ENCODE peak calls at places on chromosomes 13 and 19, in eight cellular contexts. One of them, this sample, is unnamed.
A peak's percentile ranks its signal among the peaks of the same experiment; 100 is the strongest.

GRCh38 chr19:10604460-10604980 is 17.4 kb upstream of the AP1M2 start:
- DNase-seq in upper lobe of right lung: no peak
- DNase-seq in endodermal cell: no peak
- DNase-seq in aorta: no peak
- DNase-seq in coronary artery: no peak
- DNase-seq in skeletal muscle cell: no peak
- DNase-seq in AG09309: no peak
- DNase-seq in breast epithelium: no peak
- DNase-seq in this sample: no peak

GRCh38 chr13:108200781-108201398 is 14.4 kb downstream of the LIG4 start:
- DNase-seq in upper lobe of right lung: no peak
- DNase-seq in endodermal cell: no peak
- DNase-seq in aorta: no peak
- DNase-seq in coronary artery: no peak
- DNase-seq in skeletal muscle cell: no peak
- DNase-seq in AG09309: no peak
- DNase-seq in breast epithelium: no peak
- DNase-seq in this sample: peak; percentile 64

GRCh38 chr13:112071011-112071901 is 4.3 kb downstream of the SOX1 start:
- DNase-seq in upper lobe of right lung: no peak
- DNase-seq in endodermal cell: no peak
- DNase-seq in aorta: no peak
- DNase-seq in coronary artery: no peak
- DNase-seq in skeletal muscle cell: no peak
- DNase-seq in AG09309: no peak
- DNase-seq in breast epithelium: no peak
- DNase-seq in this sample: no peak

GRCh38 chr13:110149036-110149435 is 157.9 kb downstream of the COL4A1 start:
- DNase-seq in upper lobe of right lung: no peak
- DNase-seq in endodermal cell: no peak
- DNase-seq in aorta: no peak
- DNase-seq in coronary artery: no peak
- DNase-seq in skeletal muscle cell: no peak
- DNase-seq in AG09309: peak; percentile 81
- DNase-seq in breast epithelium: no peak
- DNase-seq in this sample: peak; percentile 58

GRCh38 chr19:55098716-55099556 is 18.5 kb downstream of the PPP1R12C start:
- DNase-seq in upper lobe of right lung: no peak
- DNase-seq in endodermal cell: peak; percentile 66
- DNase-seq in aorta: no peak
- DNase-seq in coronary artery: no peak
- DNase-seq in skeletal muscle cell: no peak
- DNase-seq in AG09309: no peak
- DNase-seq in breast epithelium: no peak
- DNase-seq in this sample: no peak

GRCh38 chr13:33353210-33353609 is 67.7 kb upstream of the STARD13 start:
- DNase-seq in upper lobe of right lung: peak; percentile 84
- DNase-seq in endodermal cell: no peak
- DNase-seq in aorta: no peak
- DNase-seq in coronary artery: no peak
- DNase-seq in skeletal muscle cell: no peak
- DNase-seq in AG09309: no peak
- DNase-seq in breast epithelium: no peak
- DNase-seq in this sample: no peak

GRCh38 chr19:48551437-48552302 is at the start of gene SULT2B1:
- DNase-seq in upper lobe of right lung: peak; percentile 86
- DNase-seq in endodermal cell: no peak
- DNase-seq in aorta: no peak
- DNase-seq in coronary artery: no peak
- DNase-seq in skeletal muscle cell: no peak
- DNase-seq in AG09309: no peak
- DNase-seq in breast epithelium: peak; percentile 89
- DNase-seq in this sample: no peak

GRCh38 chr13:32098275-32098674 is 66.7 kb downstream of the FRY start:
- DNase-seq in upper lobe of right lung: no peak
- DNase-seq in endodermal cell: no peak
- DNase-seq in aorta: no peak
- DNase-seq in coronary artery: no peak
- DNase-seq in skeletal muscle cell: no peak
- DNase-seq in AG09309: no peak
- DNase-seq in breast epithelium: no peak
- DNase-seq in this sample: no peak

GRCh38 chr19:35383536-35383935 is 12.7 kb downstream of the GPR42 start:
- DNase-seq in upper lobe of right lung: no peak
- DNase-seq in endodermal cell: no peak
- DNase-seq in aorta: no peak
- DNase-seq in coronary artery: no peak
- DNase-seq in skeletal muscle cell: no peak
- DNase-seq in AG09309: no peak
- DNase-seq in breast epithelium: no peak
- DNase-seq in this sample: no peak

GRCh38 chr13:46885018-46885417 is 11.8 kb downstream of the HTR2A start:
- DNase-seq in upper lobe of right lung: no peak
- DNase-seq in endodermal cell: no peak
- DNase-seq in aorta: no peak
- DNase-seq in coronary artery: no peak
- DNase-seq in skeletal muscle cell: no peak
- DNase-seq in AG09309: no peak
- DNase-seq in breast epithelium: no peak
- DNase-seq in this sample: peak; percentile 37

GRCh38 chr13:105278797-105279425 is 1256.6 kb downstream of the EFNB2 start:
- DNase-seq in upper lobe of right lung: no peak
- DNase-seq in endodermal cell: peak; percentile 77
- DNase-seq in aorta: no peak
- DNase-seq in coronary artery: no peak
- DNase-seq in skeletal muscle cell: no peak
- DNase-seq in AG09309: no peak
- DNase-seq in breast epithelium: no peak
- DNase-seq in this sample: no peak

GRCh38 chr19:55253842-55254624 is 4.8 kb downstream of the PPP6R1 start:
- DNase-seq in upper lobe of right lung: peak; percentile 58
- DNase-seq in endodermal cell: no peak
- DNase-seq in aorta: no peak
- DNase-seq in coronary artery: no peak
- DNase-seq in skeletal muscle cell: no peak
- DNase-seq in AG09309: no peak
- DNase-seq in breast epithelium: no peak
- DNase-seq in this sample: no peak

GRCh38 chr13:31663880-31664585 is 75.3 kb upstream of the RXFP2 start:
- DNase-seq in upper lobe of right lung: no peak
- DNase-seq in endodermal cell: no peak
- DNase-seq in aorta: no peak
- DNase-seq in coronary artery: no peak
- DNase-seq in skeletal muscle cell: no peak
- DNase-seq in AG09309: no peak
- DNase-seq in breast epithelium: no peak
- DNase-seq in this sample: no peak

GRCh38 chr13:44434441-44435141 is 61.0 kb downstream of the SERP2 start:
- DNase-seq in upper lobe of right lung: no peak
- DNase-seq in endodermal cell: peak; percentile 42
- DNase-seq in aorta: no peak
- DNase-seq in coronary artery: no peak
- DNase-seq in skeletal muscle cell: no peak
- DNase-seq in AG09309: no peak
- DNase-seq in breast epithelium: no peak
- DNase-seq in this sample: no peak

GRCh38 chr19:4547303-4548237 is 7.7 kb upstream of the LRG1 start:
- DNase-seq in upper lobe of right lung: peak; percentile 86
- DNase-seq in endodermal cell: peak; percentile 71
- DNase-seq in aorta: no peak
- DNase-seq in coronary artery: no peak
- DNase-seq in skeletal muscle cell: no peak
- DNase-seq in AG09309: no peak
- DNase-seq in breast epithelium: no peak
- DNase-seq in this sample: peak; percentile 14

GRCh38 chr13:97205971-97206370 is 16.2 kb upstream of the MBNL2 start:
- DNase-seq in upper lobe of right lung: no peak
- DNase-seq in endodermal cell: no peak
- DNase-seq in aorta: no peak
- DNase-seq in coronary artery: no peak
- DNase-seq in skeletal muscle cell: no peak
- DNase-seq in AG09309: no peak
- DNase-seq in breast epithelium: no peak
- DNase-seq in this sample: peak; percentile 68

GRCh38 chr19:42197375-42197817 is 20.1 kb downstream of the DEDD2 start:
- DNase-seq in upper lobe of right lung: no peak
- DNase-seq in endodermal cell: peak; percentile 66
- DNase-seq in aorta: peak; percentile 42
- DNase-seq in coronary artery: no peak
- DNase-seq in skeletal muscle cell: no peak
- DNase-seq in AG09309: no peak
- DNase-seq in breast epithelium: no peak
- DNase-seq in this sample: no peak

GRCh38 chr19:2550431-2551171 is 74.7 kb downstream of the GADD45B start:
- DNase-seq in upper lobe of right lung: peak; percentile 52
- DNase-seq in endodermal cell: peak; percentile 71
- DNase-seq in aorta: peak; percentile 68
- DNase-seq in coronary artery: no peak
- DNase-seq in skeletal muscle cell: no peak
- DNase-seq in AG09309: no peak
- DNase-seq in breast epithelium: no peak
- DNase-seq in this sample: no peak

DNA sequence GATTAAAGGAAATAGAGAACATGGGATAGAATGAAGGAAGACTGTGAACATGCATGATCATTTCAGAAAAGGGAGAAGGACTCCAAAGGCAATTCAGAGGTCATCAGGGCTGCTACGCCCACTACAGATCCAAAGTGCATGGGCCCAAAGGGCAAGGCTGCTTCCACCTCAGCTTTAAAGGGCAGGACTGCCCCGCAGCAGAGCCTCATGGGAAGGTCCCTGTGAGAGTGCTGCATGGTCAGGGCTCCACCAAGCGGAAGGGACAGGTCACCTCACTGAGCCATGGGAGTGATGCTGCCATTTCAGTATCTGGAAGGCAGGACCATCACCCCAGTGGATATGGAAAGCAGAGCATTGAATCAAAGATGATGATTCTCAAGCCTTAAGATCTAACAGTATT is 23.2 kb downstream of the FNDC3A start:
- DNase-seq in upper lobe of right lung: no peak
- DNase-seq in endodermal cell: no peak
- DNase-seq in aorta: no peak
- DNase-seq in coronary artery: no peak
- DNase-seq in skeletal muscle cell: no peak
- DNase-seq in AG09309: no peak
- DNase-seq in breast epithelium: no peak
- DNase-seq in this sample: no peak
- H3K4me3 ChIP-seq in upper lobe of right lung: no peak overlapping the region
- H3K4me3 ChIP-seq in endodermal cell: no peak overlapping the region
- H3K4me3 ChIP-seq in aorta: no peak overlapping the region
- H3K4me3 ChIP-seq in coronary artery: no peak overlapping the region
- H3K4me3 ChIP-seq in skeletal muscle cell: no peak overlapping the region
- H3K4me3 ChIP-seq in AG09309: no peak overlapping the region
- H3K4me3 ChIP-seq in breast epithelium: no peak overlapping the region
- H3K4me3 ChIP-seq in this sample: no peak overlapping the region

DNA sequence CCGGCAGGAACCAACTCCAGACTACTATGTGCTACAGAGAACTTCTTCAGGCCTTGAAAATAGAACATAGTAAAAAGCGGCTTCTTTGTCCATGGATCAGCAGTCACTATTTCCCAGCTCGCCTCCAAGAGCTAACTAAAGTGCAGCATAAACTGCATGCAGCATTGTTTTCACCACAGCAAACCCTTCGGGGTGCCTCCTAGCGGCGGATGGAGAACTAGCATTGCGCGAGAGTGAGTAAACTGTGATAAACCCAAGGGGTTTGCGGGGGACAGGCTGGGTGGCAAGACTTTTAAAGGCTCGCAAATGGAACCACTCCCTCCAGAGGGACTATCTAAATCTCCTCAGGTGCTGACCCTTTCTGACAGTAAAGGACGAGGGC is 21.6 kb upstream of the SGCG start:
- DNase-seq in upper lobe of right lung: no peak
- DNase-seq in endodermal cell: peak; percentile 91
- DNase-seq in aorta: peak; percentile 81
- DNase-seq in coronary artery: no peak
- DNase-seq in skeletal muscle cell: no peak
- DNase-seq in AG09309: no peak
- DNase-seq in breast epithelium: no peak
- DNase-seq in this sample: peak; percentile 69
- H3K4me3 ChIP-seq in upper lobe of right lung: peak overlapping the region; percentile 44
- H3K4me3 ChIP-seq in endodermal cell: peak overlapping the region; percentile 84
- H3K4me3 ChIP-seq in aorta: no peak overlapping the region
- H3K4me3 ChIP-seq in coronary artery: peak overlapping the region; percentile 70
- H3K4me3 ChIP-seq in skeletal muscle cell: peak overlapping the region; percentile 48
- H3K4me3 ChIP-seq in AG09309: peak overlapping the region; percentile 49
- H3K4me3 ChIP-seq in breast epithelium: peak overlapping the region; percentile 54
- H3K4me3 ChIP-seq in this sample: peak overlapping the region; percentile 29

GRCh38 chr19:1081301-1082164 is 13.6 kb downstream of the POLR2E start:
- DNase-seq in upper lobe of right lung: peak; percentile 72
- DNase-seq in endodermal cell: no peak
- DNase-seq in aorta: peak; percentile 79
- DNase-seq in coronary artery: no peak
- DNase-seq in skeletal muscle cell: no peak
- DNase-seq in AG09309: no peak
- DNase-seq in breast epithelium: no peak
- DNase-seq in this sample: no peak
- H3K4me3 ChIP-seq in upper lobe of right lung: no peak overlapping the region
- H3K4me3 ChIP-seq in endodermal cell: no peak overlapping the region
- H3K4me3 ChIP-seq in aorta: no peak overlapping the region
- H3K4me3 ChIP-seq in coronary artery: peak overlapping the region; percentile 48
- H3K4me3 ChIP-seq in skeletal muscle cell: no peak overlapping the region
- H3K4me3 ChIP-seq in AG09309: no peak overlapping the region
- H3K4me3 ChIP-seq in breast epithelium: peak overlapping the region; percentile 67
- H3K4me3 ChIP-seq in this sample: no peak overlapping the region

GRCh38 chr19:12485571-12485970 is 955 bp upstream of the ZNF709 start:
- DNase-seq in upper lobe of right lung: no peak
- DNase-seq in endodermal cell: peak; percentile 40
- DNase-seq in aorta: no peak
- DNase-seq in coronary artery: no peak
- DNase-seq in skeletal muscle cell: no peak
- DNase-seq in AG09309: no peak
- DNase-seq in breast epithelium: no peak
- DNase-seq in this sample: no peak
- H3K4me3 ChIP-seq in upper lobe of right lung: no peak overlapping the region
- H3K4me3 ChIP-seq in endodermal cell: peak overlapping the region; percentile 95
- H3K4me3 ChIP-seq in aorta: no peak overlapping the region
- H3K4me3 ChIP-seq in coronary artery: no peak overlapping the region
- H3K4me3 ChIP-seq in skeletal muscle cell: no peak overlapping the region
- H3K4me3 ChIP-seq in AG09309: no peak overlapping the region
- H3K4me3 ChIP-seq in breast epithelium: no peak overlapping the region
- H3K4me3 ChIP-seq in this sample: no peak overlapping the region